ENCODE peak calls at places on chromosomes 3 and 15, in six cellular contexts. A is left ventricle myocardium inferior; U is NCI-H1105 treated with DMSO at 0.1 percent for 48 hours; P is A549; K is activated naive CD4-positive, alpha-beta T cell treated with anti-CD3 and anti-CD28 coated beads, Interleukin-2, amount 50 U/mL, for 72 hours; Q is foreskin melanocyte. V is an unnamed sample.

GRCh38 chr3:115836944-115837343 is 213.6 kb downstream of the GAP43 start:
- DNase-seq in K (no peak), Q (no peak), U (peak; percentile 36), P (peak; percentile 24), A (no peak), V (no peak)

GRCh38 chr3:127323581-127323980 is 35.7 kb upstream of the PRR20G start:
- DNase-seq in A (no peak), U (no peak), Q (no peak), P (no peak), K (no peak), V (no peak)

GRCh38 chr3:154486949-154487348 is 57.0 kb upstream of the GPR149 start:
- DNase-seq in P (no peak), A (no peak), K (no peak), Q (no peak), U (no peak), V (no peak)

GRCh38 chr3:105965384-105965783 is 96.6 kb upstream of the CBLB start:
- DNase-seq in A (no peak), P (no peak), Q (no peak), U (no peak), K (no peak), V (peak; percentile 41)

GRCh38 chr3:129305592-129306091 is 27.0 kb downstream of the HMCES start:
- DNase-seq in U (peak; percentile 99), Q (no peak), A (peak; percentile 81), P (no peak), K (no peak), V (no peak)

GRCh38 chr15:77864211-77865105 is 213.1 kb downstream of the TBC1D2B start:
- DNase-seq in K (no peak), Q (no peak), U (no peak), A (no peak), P (no peak), V (no peak)

GRCh38 chr3:177447938-177448337 is 250.7 kb upstream of the TBL1XR1 start:
- DNase-seq in A (no peak), P (no peak), U (peak; percentile 88), Q (no peak), K (no peak), V (no peak)

GRCh38 chr3:46831841-46832240 is 31.4 kb downstream of the MYL3 start:
- DNase-seq in K (no peak), Q (peak; percentile 93), U (no peak), P (no peak), A (no peak), V (no peak)

GRCh38 chr3:170553788-170554620 is 31.9 kb downstream of the SLC7A14 start:
- DNase-seq in A (no peak), K (no peak), U (no peak), Q (peak; percentile 25), P (no peak), V (peak; percentile 23)

GRCh38 chr3:193190387-193190786 is 50.6 kb upstream of the PLAAT1 start:
- DNase-seq in A (no peak), U (peak; percentile 33), P (peak; percentile 35), Q (peak; percentile 26), K (peak; percentile 4), V (peak; percentile 21)

GRCh38 chr3:134369861-134370596 is 4.2 kb downstream of the AMOTL2 start:
- DNase-seq in K (no peak), A (no peak), P (no peak), U (no peak), Q (no peak), V (no peak)

GRCh38 chr3:133663569-133664313 is 2.0 kb upstream of the TOPBP1 start:
- DNase-seq in P (peak; percentile 72), Q (peak; percentile 38), A (no peak), U (peak; percentile 83), K (peak; percentile 38), V (peak; percentile 53)

GRCh38 chr3:63946753-63947152 is 34.6 kb upstream of the SCAANT1 start:
- DNase-seq in Q (no peak), U (no peak), A (no peak), P (no peak), K (no peak), V (no peak)

GRCh38 chr3:125461896-125462295 is 58.1 kb downstream of the SNX4 start:
- DNase-seq in Q (no peak), A (no peak), P (no peak), U (no peak), K (no peak), V (no peak)

GRCh38 chr3:61535826-61536225 is 25.5 kb upstream of the PTPRG start:
- DNase-seq in P (no peak), Q (no peak), A (no peak), K (no peak), U (no peak), V (no peak)

GRCh38 chr3:52786330-52787215 is 8.0 kb upstream of the ITIH3 start:
- DNase-seq in U (no peak), K (no peak), P (no peak), Q (no peak), A (peak; percentile 6), V (no peak)

V was measured in dermis microvascular lymphatic vessel endothelial cell.